ENCODE peak calls at places on chromosomes 6 and 20, in six cellular contexts. U is mammary epithelial cell, C is hepatocyte, P is MM.1S, A is H1, N is SK-N-MC. Z is an unnamed sample.

GRCh38 chr20:61848851-61849250 is 216.8 kb downstream of the TAF4 start:
- DNase-seq in U (no peak), C (no peak), P (no peak), A (no peak), N (no peak), Z (no peak)

GRCh38 chr20:62156592-62157386 is 13.2 kb downstream of the SS18L1 start:
- DNase-seq in U (no peak), C (peak; percentile 82), P (peak; percentile 26), A (no peak), N (no peak), Z (peak; percentile 35)

GRCh38 chr6:159887761-159888160 is 3.0 kb upstream of the MAS1 start:
- DNase-seq in U (no peak), C (no peak), P (no peak), A (no peak), N (no peak), Z (no peak)

GRCh38 chr6:5981274-5982026 is 25.3 kb downstream of the NRN1 start:
- DNase-seq in U (peak; percentile 80), C (no peak), P (no peak), A (no peak), N (no peak), Z (no peak)

GRCh38 chr6:129031051-129031599 is 148.2 kb downstream of the LAMA2 start:
- DNase-seq in U (peak; percentile 6), C (no peak), P (no peak), A (no peak), N (peak; percentile 91), Z (no peak)

GRCh38 chr6:30006170-30007131 is 54.6 kb upstream of the POLR1H start:
- DNase-seq in U (no peak), C (peak; percentile 28), P (no peak), A (no peak), N (no peak), Z (no peak)

GRCh38 chr6:113645986-113646385 is 211.2 kb upstream of the MARCKS start:
- DNase-seq in U (no peak), C (no peak), P (no peak), A (no peak), N (no peak), Z (no peak)

GRCh38 chr6:93721386-93722048 is 302.2 kb upstream of the EPHA7 start:
- DNase-seq in U (no peak), C (peak; percentile 37), P (peak; percentile 7), A (peak; percentile 25), N (peak; percentile 20), Z (peak; percentile 2)

GRCh38 chr20:50876063-50876685 is 55.1 kb downstream of the ADNP start:
- DNase-seq in U (no peak), C (no peak), P (no peak), A (no peak), N (no peak), Z (no peak)

GRCh38 chr20:17841751-17842191 is 126.8 kb downstream of the SNX5 start:
- DNase-seq in U (no peak), C (no peak), P (no peak), A (no peak), N (no peak), Z (no peak)

GRCh38 chr6:152096863-152097496 is 289.5 kb downstream of the ESR1 start:
- DNase-seq in U (peak; percentile 75), C (no peak), P (no peak), A (no peak), N (peak; percentile 48), Z (peak; percentile 67)

GRCh38 chr6:166253277-166254229 is 54.6 kb downstream of the PRR18 start:
- DNase-seq in U (no peak), C (peak; percentile 32), P (no peak), A (no peak), N (no peak), Z (no peak)

GRCh38 chr6:73074175-73074574 is 151.1 kb downstream of the KHDC1L start:
- DNase-seq in U (peak; percentile 79), C (no peak), P (no peak), A (no peak), N (no peak), Z (no peak)

GRCh38 chr20:2005359-2005758 is 11.5 kb upstream of the PDYN start:
- DNase-seq in U (no peak), C (no peak), P (no peak), A (no peak), N (no peak), Z (no peak)

GRCh38 chr6:136920858-136921520 is 1.1 kb upstream of the SLC35D3 start:
- DNase-seq in U (peak; percentile 6), C (peak; percentile 12), P (no peak), A (no peak), N (no peak), Z (no peak)
- TF ChIP-seq EZH2 in U (peak; percentile 75), C (no peak), P (no peak), A (peak; percentile 90), N (no peak), Z (no peak)

DNA sequence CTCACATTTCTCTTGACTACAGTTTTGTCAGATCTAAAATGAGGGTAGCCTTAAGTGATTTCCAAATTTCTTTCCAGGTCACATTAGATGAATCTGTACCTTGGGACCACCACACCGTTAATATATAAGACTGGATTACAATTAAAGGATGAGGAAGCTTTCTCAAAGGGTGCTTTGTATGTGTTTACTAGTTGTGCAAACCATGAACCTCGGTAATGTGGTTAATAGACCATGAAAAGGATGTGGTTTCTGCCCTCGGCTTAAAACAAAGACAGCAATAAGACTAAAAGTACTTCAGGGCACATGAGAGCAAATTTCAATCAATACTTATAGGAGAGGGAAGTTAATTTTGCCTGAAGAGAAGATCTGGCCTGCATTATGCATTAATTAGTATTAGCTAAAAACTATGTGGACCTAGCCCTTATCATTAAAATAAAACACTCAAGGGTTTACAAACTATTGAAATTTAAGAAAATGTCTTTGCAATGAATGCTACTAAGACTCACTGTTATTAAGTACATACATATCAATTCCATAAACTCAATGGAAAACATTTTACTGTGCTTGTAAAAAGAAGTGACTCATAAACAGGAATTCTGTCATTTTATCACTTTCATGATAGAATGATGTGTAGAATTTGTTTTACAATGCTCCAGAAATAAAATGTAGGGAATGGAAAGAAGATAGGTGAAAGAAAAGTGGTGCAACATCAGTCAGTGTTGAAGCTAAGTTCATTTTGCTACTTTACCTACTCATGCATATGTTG is 936 bp upstream of the TMX4 start:
- DNase-seq in U (peak; percentile 32), C (no peak), P (peak; percentile 72), A (no peak), N (no peak), Z (peak; percentile 72)
- H3K4me3 ChIP-seq in U (no peak overlapping the region), C (no peak overlapping the region), P (peak overlapping the region; percentile 88), A (peak overlapping the region; percentile 69), N (peak overlapping the region; percentile 95), Z (peak overlapping the region; percentile 72)

GRCh38 chr6:10416863-10417641 is 2.2 kb upstream of the TFAP2A start:
- DNase-seq in U (peak; percentile 61), C (no peak), P (no peak), A (peak; percentile 73), N (no peak), Z (no peak)
- TF ChIP-seq EZH2 in U (no peak), C (no peak), P (no peak), A (no peak), N (no peak), Z (no peak)

GRCh38 chr6:28137458-28138020 is 4.1 kb upstream of the ZKSCAN8 start:
- DNase-seq in U (no peak), C (peak; percentile 25), P (peak; percentile 20), A (no peak), N (no peak), Z (no peak)

GRCh38 chr6:28142446-28142845 is 763 bp downstream of the ZKSCAN8 start:
- DNase-seq in U (peak; percentile 16), C (no peak), P (no peak), A (no peak), N (no peak), Z (no peak)

GRCh38 chr6:28141500-28142329 is at the start of gene ZKSCAN8:
- DNase-seq in U (peak; percentile 88), C (peak; percentile 93), P (peak; percentile 96), A (peak; percentile 75), N (peak; percentile 47), Z (peak; percentile 84)

GRCh38 chr6:28139860-28140500 is 1.7 kb upstream of the ZKSCAN8 start:
- DNase-seq in U (no peak), C (no peak), P (peak; percentile 40), A (no peak), N (no peak), Z (no peak)

GRCh38 chr6:28140616-28141015 is 1.1 kb upstream of the ZKSCAN8 start:
- DNase-seq in U (no peak), C (no peak), P (no peak), A (no peak), N (no peak), Z (no peak)
- H3K4me3 ChIP-seq in U (no peak overlapping the region), C (no peak overlapping the region), P (no peak overlapping the region), A (no peak overlapping the region), N (no peak overlapping the region), Z (no peak overlapping the region)

GRCh38 chr20:46832555-46832954 is 62.1 kb upstream of the EYA2 start:
- DNase-seq in U (no peak), C (no peak), P (no peak), A (no peak), N (no peak), Z (no peak)
- TF ChIP-seq EZH2 in U (no peak), C (no peak), P (no peak), A (no peak), N (no peak), Z (no peak)

DNA sequence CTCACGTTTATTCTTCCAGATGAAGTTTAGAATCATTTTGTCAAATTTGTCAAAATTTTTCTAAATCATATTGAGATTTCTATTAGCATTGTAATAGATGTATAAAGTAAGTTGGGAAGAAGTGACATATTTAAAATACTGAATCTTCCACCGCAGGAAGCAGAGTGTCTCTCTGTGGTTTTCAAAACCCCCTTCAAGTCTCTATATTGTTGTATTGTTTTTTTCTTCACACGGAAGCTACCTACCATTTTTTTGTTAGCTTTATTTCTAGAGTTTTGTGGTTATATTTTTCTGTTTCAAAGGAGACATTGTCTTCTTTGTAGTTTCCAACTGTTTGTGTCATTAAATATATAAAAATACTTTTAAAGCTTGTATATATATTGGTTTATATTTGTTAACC is 188.6 kb downstream of the ZDHHC14 start:
- DNase-seq in U (no peak), C (no peak), P (peak; percentile 62), A (no peak), N (no peak), Z (no peak)
- H3K4me3 ChIP-seq in U (no peak overlapping the region), C (no peak overlapping the region), P (no peak overlapping the region), A (no peak overlapping the region), N (no peak overlapping the region), Z (no peak overlapping the region)

Z was measured in PC-9.